ENCODE peak calls at places on chromosomes 6 and 20, in five cellular contexts. One of them, this sample, is unnamed.

GRCh38 chr6:130161627-130162404 is 60.9 kb downstream of the SAMD3 start:
- DNase-seq in astrocyte: peak; percentile 80
- DNase-seq in PC-9: no peak
- DNase-seq in cardiac fibroblast: peak; percentile 26
- DNase-seq in B cell: no peak
- DNase-seq in this sample: no peak

GRCh38 chr6:300494-301198 is 8.4 kb downstream of the DUSP22 start:
- DNase-seq in astrocyte: no peak
- DNase-seq in PC-9: no peak
- DNase-seq in cardiac fibroblast: no peak
- DNase-seq in B cell: no peak
- DNase-seq in this sample: no peak

GRCh38 chr6:87705070-87705691 is 3.1 kb upstream of the AKIRIN2 start:
- DNase-seq in astrocyte: peak; percentile 71
- DNase-seq in PC-9: peak; percentile 38
- DNase-seq in cardiac fibroblast: no peak
- DNase-seq in B cell: no peak
- DNase-seq in this sample: no peak

GRCh38 chr6:13081189-13081563 is 247.2 kb downstream of the TBC1D7 start:
- DNase-seq in astrocyte: no peak
- DNase-seq in PC-9: no peak
- DNase-seq in cardiac fibroblast: no peak
- DNase-seq in B cell: no peak
- DNase-seq in this sample: no peak

GRCh38 chr6:140812636-140813035 is 1320.1 kb upstream of the GJE1 start:
- DNase-seq in astrocyte: no peak
- DNase-seq in PC-9: no peak
- DNase-seq in cardiac fibroblast: peak; percentile 35
- DNase-seq in B cell: no peak
- DNase-seq in this sample: no peak

GRCh38 chr6:157265630-157266029 is 57.7 kb downstream of the TMEM242 start:
- DNase-seq in astrocyte: no peak
- DNase-seq in PC-9: peak; percentile 28
- DNase-seq in cardiac fibroblast: no peak
- DNase-seq in B cell: no peak
- DNase-seq in this sample: no peak

GRCh38 chr20:41670631-41671030 is 52.5 kb upstream of the CHD6 start:
- DNase-seq in astrocyte: no peak
- DNase-seq in PC-9: no peak
- DNase-seq in cardiac fibroblast: no peak
- DNase-seq in B cell: no peak
- DNase-seq in this sample: no peak

GRCh38 chr6:53718597-53719460 is 53.3 kb upstream of the KLHL31 start:
- DNase-seq in astrocyte: peak; percentile 53
- DNase-seq in PC-9: peak; percentile 70
- DNase-seq in cardiac fibroblast: peak; percentile 77
- DNase-seq in B cell: peak; percentile 48
- DNase-seq in this sample: peak; percentile 25

GRCh38 chr6:158684311-158684710 is 34.5 kb downstream of the SYTL3 start:
- DNase-seq in astrocyte: no peak
- DNase-seq in PC-9: no peak
- DNase-seq in cardiac fibroblast: no peak
- DNase-seq in B cell: no peak
- DNase-seq in this sample: no peak

GRCh38 chr20:41969656-41970055 is 351.5 kb upstream of the CHD6 start:
- DNase-seq in astrocyte: no peak
- DNase-seq in PC-9: no peak
- DNase-seq in cardiac fibroblast: no peak
- DNase-seq in B cell: no peak
- DNase-seq in this sample: no peak

GRCh38 chr6:17935188-17936149 is 52.0 kb downstream of the KIF13A start:
- DNase-seq in astrocyte: no peak
- DNase-seq in PC-9: no peak
- DNase-seq in cardiac fibroblast: no peak
- DNase-seq in B cell: no peak
- DNase-seq in this sample: no peak

GRCh38 chr6:10576226-10576625 is 55.1 kb downstream of the GCNT2 start:
- DNase-seq in astrocyte: no peak
- DNase-seq in PC-9: no peak
- DNase-seq in cardiac fibroblast: no peak
- DNase-seq in B cell: no peak
- DNase-seq in this sample: no peak

GRCh38 chr6:159969204-159969912 is 476 bp downstream of the IGF2R start:
- DNase-seq in astrocyte: no peak
- DNase-seq in PC-9: no peak
- DNase-seq in cardiac fibroblast: peak; percentile 35
- DNase-seq in B cell: no peak
- DNase-seq in this sample: no peak

GRCh38 chr6:88899569-88900316 is 63.7 kb downstream of the RNGTT start:
- DNase-seq in astrocyte: no peak
- DNase-seq in PC-9: no peak
- DNase-seq in cardiac fibroblast: no peak
- DNase-seq in B cell: no peak
- DNase-seq in this sample: no peak

GRCh38 chr6:139932671-139933070 is 558.2 kb upstream of the CITED2 start:
- DNase-seq in astrocyte: peak; percentile 53
- DNase-seq in PC-9: no peak
- DNase-seq in cardiac fibroblast: no peak
- DNase-seq in B cell: no peak
- DNase-seq in this sample: no peak

GRCh38 chr6:123213921-123214320 is 217.9 kb downstream of the CLVS2 start:
- DNase-seq in astrocyte: no peak
- DNase-seq in PC-9: no peak
- DNase-seq in cardiac fibroblast: no peak
- DNase-seq in B cell: no peak
- DNase-seq in this sample: no peak

GRCh38 chr6:99185525-99185924 is 163.9 kb downstream of the FAXC start:
- DNase-seq in astrocyte: no peak
- DNase-seq in PC-9: no peak
- DNase-seq in cardiac fibroblast: no peak
- DNase-seq in B cell: no peak
- DNase-seq in this sample: no peak

GRCh38 chr6:107344981-107345380 is 114.4 kb downstream of the PDSS2 start:
- DNase-seq in astrocyte: no peak
- DNase-seq in PC-9: no peak
- DNase-seq in cardiac fibroblast: no peak
- DNase-seq in B cell: no peak
- DNase-seq in this sample: no peak

GRCh38 chr6:63565727-63566625 is 6.3 kb upstream of the LOC128125822 start:
- DNase-seq in astrocyte: peak; percentile 78
- DNase-seq in PC-9: no peak
- DNase-seq in cardiac fibroblast: peak; percentile 94
- DNase-seq in B cell: no peak
- DNase-seq in this sample: no peak

GRCh38 chr20:50379049-50379990 is 130.9 kb upstream of the PTPN1 start:
- DNase-seq in astrocyte: peak; percentile 45
- DNase-seq in PC-9: peak; percentile 43
- DNase-seq in cardiac fibroblast: peak; percentile 98
- DNase-seq in B cell: no peak
- DNase-seq in this sample: peak; percentile 79

GRCh38 chr6:18990313-18990978 is 603.3 kb downstream of the RNF144B start:
- DNase-seq in astrocyte: peak; percentile 25
- DNase-seq in PC-9: no peak
- DNase-seq in cardiac fibroblast: peak; percentile 52
- DNase-seq in B cell: no peak
- DNase-seq in this sample: no peak

GRCh38 chr6:96716221-96716620 is 121.1 kb downstream of the GPR63 start:
- DNase-seq in astrocyte: no peak
- DNase-seq in PC-9: no peak
- DNase-seq in cardiac fibroblast: no peak
- DNase-seq in B cell: no peak
- DNase-seq in this sample: no peak
- TF ChIP-seq CTCF in astrocyte: no peak
- TF ChIP-seq CTCF in PC-9: no peak
- TF ChIP-seq CTCF in cardiac fibroblast: no peak
- TF ChIP-seq CTCF in B cell: no peak
- TF ChIP-seq CTCF in this sample: no peak

GRCh38 chr20:63482021-63482587 is 9.6 kb upstream of the KCNQ2 start:
- DNase-seq in astrocyte: no peak
- DNase-seq in PC-9: no peak
- DNase-seq in cardiac fibroblast: no peak
- DNase-seq in B cell: no peak
- DNase-seq in this sample: no peak

GRCh38 chr20:63484651-63485403 is 12.4 kb upstream of the KCNQ2 start:
- DNase-seq in astrocyte: no peak
- DNase-seq in PC-9: no peak
- DNase-seq in cardiac fibroblast: no peak
- DNase-seq in B cell: no peak
- DNase-seq in this sample: no peak

GRCh38 chr20:63481503-63481902 is 9.0 kb upstream of the KCNQ2 start:
- DNase-seq in astrocyte: no peak
- DNase-seq in PC-9: no peak
- DNase-seq in cardiac fibroblast: no peak
- DNase-seq in B cell: no peak
- DNase-seq in this sample: no peak

GRCh38 chr20:63484236-63484635 is 11.8 kb upstream of the KCNQ2 start:
- DNase-seq in astrocyte: no peak
- DNase-seq in PC-9: no peak
- DNase-seq in cardiac fibroblast: no peak
- DNase-seq in B cell: no peak
- DNase-seq in this sample: no peak

GRCh38 chr20:63483834-63484233 is 11.4 kb upstream of the KCNQ2 start:
- DNase-seq in astrocyte: no peak
- DNase-seq in PC-9: no peak
- DNase-seq in cardiac fibroblast: no peak
- DNase-seq in B cell: no peak
- DNase-seq in this sample: no peak
- TF ChIP-seq CTCF in astrocyte: no peak
- TF ChIP-seq CTCF in PC-9: peak; percentile 33
- TF ChIP-seq CTCF in cardiac fibroblast: no peak
- TF ChIP-seq CTCF in B cell: no peak
- TF ChIP-seq CTCF in this sample: no peak

GRCh38 chr6:132598473-132598872 is 8.9 kb upstream of the TAAR5 start:
- DNase-seq in astrocyte: no peak
- DNase-seq in PC-9: peak; percentile 51
- DNase-seq in cardiac fibroblast: no peak
- DNase-seq in B cell: no peak
- DNase-seq in this sample: no peak
- TF ChIP-seq CTCF in astrocyte: no peak
- TF ChIP-seq CTCF in PC-9: peak; percentile 52
- TF ChIP-seq CTCF in cardiac fibroblast: peak; percentile 26
- TF ChIP-seq CTCF in B cell: peak; percentile 26
- TF ChIP-seq CTCF in this sample: peak; percentile 8

GRCh38 chr20:44093249-44093582 is 93.8 kb downstream of the JPH2 start:
- DNase-seq in astrocyte: no peak
- DNase-seq in PC-9: no peak
- DNase-seq in cardiac fibroblast: no peak
- DNase-seq in B cell: no peak
- DNase-seq in this sample: no peak
- TF ChIP-seq CTCF in astrocyte: no peak
- TF ChIP-seq CTCF in PC-9: peak; percentile 64
- TF ChIP-seq CTCF in cardiac fibroblast: no peak
- TF ChIP-seq CTCF in B cell: no peak
- TF ChIP-seq CTCF in this sample: no peak

GRCh38 chr20:63587781-63588591 is 13.9 kb upstream of the HELZ2 start:
- DNase-seq in astrocyte: no peak
- DNase-seq in PC-9: no peak
- DNase-seq in cardiac fibroblast: no peak
- DNase-seq in B cell: peak; percentile 39
- DNase-seq in this sample: no peak

GRCh38 chr20:63587256-63587655 is 13.2 kb upstream of the HELZ2 start:
- DNase-seq in astrocyte: no peak
- DNase-seq in PC-9: no peak
- DNase-seq in cardiac fibroblast: no peak
- DNase-seq in B cell: no peak
- DNase-seq in this sample: no peak

GRCh38 chr20:63588641-63589041 is 14.6 kb upstream of the HELZ2 start:
- DNase-seq in astrocyte: no peak
- DNase-seq in PC-9: no peak
- DNase-seq in cardiac fibroblast: no peak
- DNase-seq in B cell: no peak
- DNase-seq in this sample: no peak

GRCh38 chr20:63586797-63587196 is 12.8 kb upstream of the HELZ2 start:
- DNase-seq in astrocyte: no peak
- DNase-seq in PC-9: no peak
- DNase-seq in cardiac fibroblast: no peak
- DNase-seq in B cell: no peak
- DNase-seq in this sample: no peak

GRCh38 chr20:63585616-63586565 is 11.9 kb upstream of the HELZ2 start:
- DNase-seq in astrocyte: no peak
- DNase-seq in PC-9: no peak
- DNase-seq in cardiac fibroblast: no peak
- DNase-seq in B cell: no peak
- DNase-seq in this sample: no peak
- TF ChIP-seq CTCF in astrocyte: no peak
- TF ChIP-seq CTCF in PC-9: no peak
- TF ChIP-seq CTCF in cardiac fibroblast: no peak
- TF ChIP-seq CTCF in B cell: no peak
- TF ChIP-seq CTCF in this sample: no peak

GRCh38 chr6:6131492-6132109 is 124.9 kb upstream of the NRN1 start:
- DNase-seq in astrocyte: no peak
- DNase-seq in PC-9: no peak
- DNase-seq in cardiac fibroblast: no peak
- DNase-seq in B cell: no peak
- DNase-seq in this sample: no peak
- TF ChIP-seq CTCF in astrocyte: peak; percentile 3
- TF ChIP-seq CTCF in PC-9: peak; percentile 50
- TF ChIP-seq CTCF in cardiac fibroblast: peak; percentile 28
- TF ChIP-seq CTCF in B cell: peak; percentile 62
- TF ChIP-seq CTCF in this sample: peak; percentile 19

DNA sequence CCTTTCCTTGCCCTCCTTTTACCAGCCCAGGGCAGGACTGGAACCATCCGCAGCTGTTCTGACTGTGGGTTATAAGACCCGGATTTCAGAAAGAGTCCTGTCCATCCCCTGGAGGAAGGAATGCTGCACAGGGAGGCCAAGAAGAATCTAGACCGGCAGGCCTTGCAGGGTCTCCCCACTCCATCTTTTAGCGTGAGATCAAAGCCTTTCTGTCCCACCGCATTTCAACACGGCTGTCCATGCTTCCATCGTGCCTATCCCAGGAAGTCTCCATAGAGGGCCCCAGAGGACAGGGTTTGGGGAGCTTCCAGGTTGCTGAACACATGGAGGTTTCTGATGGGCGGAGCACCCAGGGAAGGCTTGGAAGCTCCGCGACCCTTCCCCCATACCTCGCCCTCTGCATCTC is 79.3 kb upstream of the AGPAT4 start:
- DNase-seq in astrocyte: no peak
- DNase-seq in PC-9: no peak
- DNase-seq in cardiac fibroblast: peak; percentile 13
- DNase-seq in B cell: no peak
- DNase-seq in this sample: no peak
- TF ChIP-seq CTCF in astrocyte: peak; percentile 9
- TF ChIP-seq CTCF in PC-9: no peak
- TF ChIP-seq CTCF in cardiac fibroblast: peak; percentile 26
- TF ChIP-seq CTCF in B cell: no peak
- TF ChIP-seq CTCF in this sample: no peak